ENCODE peak calls at places on chromosomes 12 and 14, in nine cellular contexts. B is tibial artery, L is RWPE1, R is pancreas, E is K562, X is Peyer's patch, V is mesendoderm, C is aorta, U is right cardiac atrium. N is an unnamed sample.

GRCh38 chr12:113980537-113981337 is 14.6 kb upstream of the RBM19 start:
- DNase-seq in B (no peak), L (peak), R (no peak), E (peak), X (no peak), V (peak), C (peak), U (no peak), N (peak)

GRCh38 chr14:80638620-80639215 is 302.8 kb downstream of the CEP128 start:
- DNase-seq in B (no peak), L (peak), R (no peak), E (no peak), X (no peak), V (peak), C (no peak), U (no peak), N (no peak)

GRCh38 chr14:51653855-51654548 is 2.3 kb downstream of the FRMD6 start:
- DNase-seq in B (no peak), L (no peak), R (no peak), E (no peak), X (no peak), V (no peak), C (no peak), U (no peak), N (no peak)

GRCh38 chr12:110005319-110005973 is 6.2 kb downstream of the ANKRD13A start:
- DNase-seq in B (no peak), L (no peak), R (no peak), E (no peak), X (no peak), V (no peak), C (no peak), U (no peak), N (no peak)

GRCh38 chr12:101740566-101740965 is 1.3 kb upstream of the SYCP3 start:
- DNase-seq in B (no peak), L (no peak), R (no peak), E (no peak), X (no peak), V (no peak), C (no peak), U (no peak), N (no peak)

GRCh38 chr12:94148841-94149780 is 734 bp downstream of the PLXNC1 start:
- DNase-seq in B (no peak), L (no peak), R (peak), E (no peak), X (peak), V (peak), C (peak), U (peak), N (no peak)

GRCh38 chr12:70628701-70629480 is 8.3 kb downstream of the PTPRB start:
- DNase-seq in B (no peak), L (no peak), R (no peak), E (no peak), X (no peak), V (no peak), C (no peak), U (no peak), N (no peak)

GRCh38 chr14:74437654-74438053 is 11.6 kb upstream of the SYNDIG1L start:
- DNase-seq in B (no peak), L (no peak), R (no peak), E (no peak), X (no peak), V (peak), C (no peak), U (no peak), N (no peak)

GRCh38 chr14:78022059-78022458 is 148.1 kb upstream of the NRXN3 start:
- DNase-seq in B (no peak), L (peak), R (peak), E (peak), X (peak), V (peak), C (no peak), U (peak), N (peak)

GRCh38 chr12:109452489-109452888 is 24.6 kb downstream of the KCTD10 start:
- DNase-seq in B (no peak), L (no peak), R (no peak), E (no peak), X (no peak), V (no peak), C (no peak), U (no peak), N (no peak)

GRCh38 chr14:39265741-39266588 is 32.2 kb downstream of the MIA2 start:
- DNase-seq in B (no peak), L (no peak), R (no peak), E (no peak), X (no peak), V (no peak), C (no peak), U (no peak), N (peak)

GRCh38 chr14:92654206-92654901 is 94.1 kb downstream of the LGMN start:
- DNase-seq in B (no peak), L (no peak), R (no peak), E (no peak), X (no peak), V (no peak), C (no peak), U (no peak), N (no peak)

GRCh38 chr14:68596211-68596610 is 196.7 kb downstream of the ZFP36L1 start:
- DNase-seq in B (no peak), L (no peak), R (no peak), E (no peak), X (no peak), V (no peak), C (no peak), U (no peak), N (no peak)

GRCh38 chr14:68598621-68599447 is 194.0 kb downstream of the ZFP36L1 start:
- DNase-seq in B (peak), L (peak), R (peak), E (no peak), X (peak), V (no peak), C (peak), U (peak), N (no peak)

GRCh38 chr14:68599896-68600620 is 192.8 kb downstream of the ZFP36L1 start:
- DNase-seq in B (peak), L (no peak), R (no peak), E (no peak), X (no peak), V (no peak), C (no peak), U (no peak), N (no peak)

GRCh38 chr14:68596701-68597100 is 196.2 kb downstream of the ZFP36L1 start:
- DNase-seq in B (peak), L (no peak), R (peak), E (no peak), X (no peak), V (no peak), C (no peak), U (no peak), N (no peak)

DNA sequence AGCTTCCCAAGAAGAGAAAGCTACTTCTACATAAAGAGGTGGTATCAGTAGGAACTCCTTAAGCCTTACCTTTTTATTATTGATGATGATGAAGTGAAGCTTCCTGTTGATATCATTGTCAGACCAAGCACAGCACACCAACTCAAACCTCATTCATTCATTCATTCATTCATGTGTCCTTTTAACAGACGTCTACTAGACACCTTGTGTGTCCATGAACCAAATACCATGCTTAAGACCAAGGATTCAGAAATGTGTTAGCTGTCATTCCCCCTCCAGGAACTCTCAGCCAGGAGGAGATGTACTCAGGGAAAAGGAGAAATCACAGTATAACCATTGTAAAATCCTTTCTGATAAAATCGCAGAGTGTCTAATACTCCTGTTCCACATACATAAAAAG is 194.8 kb downstream of the ZFP36L1 start:
- DNase-seq in B (no peak), L (no peak), R (no peak), E (no peak), X (no peak), V (no peak), C (no peak), U (no peak), N (no peak)
- H3K27ac ChIP-seq in B (peak), L (no peak), R (peak), E (no peak), X (peak), V (no peak), C (no peak), U (peak), N (peak)

GRCh38 chr12:132444957-132445883 is 44.7 kb upstream of the FBRSL1 start:
- DNase-seq in B (no peak), L (no peak), R (peak), E (no peak), X (no peak), V (no peak), C (no peak), U (peak), N (peak)
- H3K27ac ChIP-seq in B (no peak), L (peak), R (no peak), E (peak), X (peak), V (no peak), C (no peak), U (no peak), N (no peak)

GRCh38 chr14:91330111-91330696 is 85.7 kb upstream of the GPR68 start:
- DNase-seq in B (no peak), L (no peak), R (no peak), E (no peak), X (no peak), V (no peak), C (no peak), U (no peak), N (no peak)
- H3K27ac ChIP-seq in B (no peak), L (no peak), R (no peak), E (no peak), X (peak), V (no peak), C (no peak), U (no peak), N (no peak)

DNA sequence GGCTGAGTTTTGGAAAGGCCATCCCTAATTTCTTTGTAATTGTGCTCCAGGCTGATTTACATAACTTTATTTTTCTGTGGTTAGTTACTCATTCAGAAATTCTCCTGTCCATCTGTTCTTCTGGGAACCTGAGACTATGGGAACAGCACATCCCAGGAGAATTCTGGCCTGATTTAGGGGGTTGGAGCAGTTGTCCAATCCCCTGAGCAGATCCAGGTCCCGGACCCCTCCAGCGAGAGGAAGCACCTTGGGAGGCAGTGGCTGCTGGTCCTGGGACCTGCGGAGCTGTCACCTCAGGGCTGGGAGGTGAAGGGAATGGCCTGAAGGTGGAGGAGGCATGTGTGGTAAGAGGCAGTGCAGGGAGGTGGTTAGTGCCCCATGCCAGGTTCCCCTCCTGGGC is 40.4 kb downstream of the TSPAN9 start:
- DNase-seq in B (no peak), L (peak), R (no peak), E (no peak), X (no peak), V (no peak), C (no peak), U (no peak), N (no peak)
- H3K27ac ChIP-seq in B (peak), L (peak), R (no peak), E (no peak), X (no peak), V (no peak), C (no peak), U (peak), N (no peak)

DNA sequence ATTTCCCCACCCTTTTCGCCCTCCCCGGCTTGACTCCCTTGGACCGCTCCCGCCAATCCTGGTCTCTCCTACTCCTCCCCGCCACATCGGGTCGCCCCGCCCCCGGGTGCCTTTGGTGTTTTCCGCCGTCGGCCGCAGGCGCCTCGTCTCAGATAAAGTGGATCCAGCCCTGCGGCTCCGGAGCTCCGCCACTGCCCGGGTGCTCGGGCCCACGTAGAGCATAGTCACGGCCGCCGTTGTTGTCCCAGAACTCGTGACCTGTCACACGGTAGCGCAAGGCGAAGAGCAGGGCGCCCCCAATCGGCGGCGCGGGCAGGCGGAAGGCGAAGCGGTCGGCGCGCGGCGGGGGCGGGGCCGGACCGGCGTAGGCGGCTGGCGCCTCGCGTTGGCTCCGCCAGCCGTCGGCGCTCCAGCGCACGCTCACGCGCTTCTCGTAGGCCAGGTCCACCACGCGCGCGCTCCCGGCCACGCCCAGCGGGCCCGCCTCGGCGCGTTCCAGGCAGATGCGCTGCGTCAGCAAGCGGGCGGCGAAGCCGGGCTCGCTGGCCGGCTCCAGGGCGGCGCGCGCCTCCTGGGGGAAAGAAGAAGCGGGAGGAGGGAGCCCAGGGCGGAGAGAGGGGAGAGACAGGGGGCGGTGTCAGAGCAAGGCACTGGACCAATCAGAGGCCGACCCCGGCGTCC is 1.2 kb downstream of the PPP1R3E start:
- DNase-seq in B (peak), L (peak), R (peak), E (peak), X (peak), V (peak), C (peak), U (peak), N (peak)
- H3K27ac ChIP-seq in B (peak), L (peak), R (peak), E (peak), X (peak), V (peak), C (peak), U (peak), N (peak)

DNA sequence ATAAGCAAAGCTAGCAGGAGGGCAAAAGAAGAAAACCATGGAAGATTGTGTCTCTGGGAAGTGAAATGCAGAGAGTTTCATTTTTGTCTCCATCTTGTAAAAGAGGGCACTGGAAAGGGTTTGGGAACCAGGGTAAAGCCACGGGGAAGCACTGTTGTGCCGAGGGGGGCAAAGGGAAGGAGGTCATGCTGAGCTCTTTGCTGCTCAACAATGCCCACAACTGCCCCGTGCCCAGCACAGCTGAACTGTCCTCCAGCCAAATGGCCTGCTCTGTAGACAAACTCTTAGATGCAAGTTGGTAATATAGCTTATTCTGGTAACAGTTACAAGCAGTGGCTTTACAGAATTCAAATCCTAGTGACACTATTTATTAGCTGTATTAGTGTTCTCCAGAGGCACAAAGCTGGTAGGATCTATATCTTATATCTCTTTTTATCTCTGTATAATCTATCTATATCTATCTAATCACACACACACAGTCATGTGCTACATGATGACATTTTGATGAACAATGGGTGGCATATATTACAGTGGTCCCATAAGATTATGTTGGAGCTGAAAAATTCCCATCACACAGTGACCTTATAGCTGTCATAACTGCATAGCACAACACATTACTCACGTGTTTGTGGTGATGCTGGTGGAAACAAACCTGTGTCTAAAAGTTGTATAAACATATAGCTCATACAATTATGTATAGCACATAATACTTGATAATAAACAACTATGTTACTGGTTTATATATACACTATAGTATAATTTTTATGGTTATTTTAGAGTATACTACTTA is 203.4 kb upstream of the DDHD1 start:
- DNase-seq in B (no peak), L (no peak), R (no peak), E (no peak), X (no peak), V (peak), C (no peak), U (no peak), N (no peak)
- H3K27ac ChIP-seq in B (no peak), L (peak), R (no peak), E (no peak), X (no peak), V (peak), C (no peak), U (no peak), N (no peak)

GRCh38 chr14:71371711-71372396 is 464.6 kb downstream of the PCNX1 start:
- DNase-seq in B (no peak), L (peak), R (no peak), E (peak), X (no peak), V (no peak), C (no peak), U (no peak), N (no peak)
- H3K27ac ChIP-seq in B (peak), L (peak), R (no peak), E (peak), X (no peak), V (no peak), C (no peak), U (no peak), N (no peak)

N was measured in substantia nigra.